ENCODE peak calls at places on chromosomes 1 and 21, in seven cellular contexts. P is gastrocnemius medialis, U is endodermal cell, I is left ventricle myocardium inferior, L is endothelial cell of umbilical vein, N is body of pancreas, J is GM23338. Y is an unnamed sample.

GRCh38 chr1:111592389-111593361 is 26.9 kb upstream of the RAP1A start:
- DNase-seq in P (peak; percentile 94), U (peak; percentile 88), I (peak; percentile 87), L (peak; percentile 95), N (peak; percentile 84), J (peak; percentile 41), Y (peak; percentile 89)

GRCh38 chr1:25700124-25700523 is 83.5 kb downstream of the MAN1C1 start:
- DNase-seq in P (peak; percentile 87), U (no peak), I (peak; percentile 81), L (no peak), N (no peak), J (no peak), Y (peak; percentile 87)

GRCh38 chr1:116370186-116370585 is 2.9 kb upstream of the ATP1A1 start:
- DNase-seq in P (no peak), U (no peak), I (no peak), L (no peak), N (no peak), J (no peak), Y (no peak)

GRCh38 chr21:41761211-41762181 is 5.4 kb downstream of the RIPK4 start:
- DNase-seq in P (peak; percentile 35), U (peak; percentile 72), I (peak; percentile 54), L (no peak), N (peak; percentile 85), J (peak; percentile 66), Y (peak; percentile 70)

GRCh38 chr1:25549273-25550154 is 6.1 kb downstream of the LDLRAP1 start:
- DNase-seq in P (peak; percentile 60), U (peak; percentile 46), I (peak; percentile 40), L (peak; percentile 41), N (peak; percentile 70), J (no peak), Y (no peak)

GRCh38 chr1:171532520-171532919 is 47.2 kb downstream of the PRRC2C start:
- DNase-seq in P (no peak), U (no peak), I (no peak), L (no peak), N (no peak), J (no peak), Y (no peak)

GRCh38 chr1:230265200-230266115 is 160.7 kb downstream of the PGBD5 start:
- DNase-seq in P (peak; percentile 66), U (peak; percentile 23), I (no peak), L (no peak), N (no peak), J (no peak), Y (peak; percentile 43)

GRCh38 chr1:52937433-52938065 is 10.5 kb downstream of the SCP2 start:
- DNase-seq in P (no peak), U (no peak), I (no peak), L (no peak), N (no peak), J (no peak), Y (no peak)

GRCh38 chr1:223515416-223515815 is 122.2 kb downstream of the CCDC185 start:
- DNase-seq in P (no peak), U (no peak), I (no peak), L (no peak), N (no peak), J (no peak), Y (no peak)

GRCh38 chr1:234973426-234974250 is 155.0 kb downstream of the TOMM20 start:
- DNase-seq in P (peak; percentile 90), U (peak; percentile 47), I (no peak), L (no peak), N (peak; percentile 19), J (no peak), Y (no peak)

GRCh38 chr1:76254165-76255043 is 179.9 kb downstream of the ST6GALNAC3 start:
- DNase-seq in P (no peak), U (no peak), I (no peak), L (peak; percentile 99), N (no peak), J (no peak), Y (no peak)

GRCh38 chr21:28154121-28154520 is 838.6 kb downstream of the LTN1 start:
- DNase-seq in P (no peak), U (no peak), I (no peak), L (no peak), N (no peak), J (no peak), Y (no peak)

GRCh38 chr1:111241797-111242196 is 14.3 kb downstream of the CHI3L2 start:
- DNase-seq in P (no peak), U (no peak), I (no peak), L (no peak), N (no peak), J (no peak), Y (no peak)

GRCh38 chr1:20165522-20165951 is 20.4 kb upstream of the UBXN10 start:
- DNase-seq in P (no peak), U (peak; percentile 62), I (no peak), L (no peak), N (no peak), J (peak; percentile 41), Y (no peak)

GRCh38 chr1:150979007-150979722 is 2.9 kb upstream of the ANXA9 start:
- DNase-seq in P (peak; percentile 84), U (peak; percentile 97), I (peak; percentile 82), L (peak; percentile 91), N (peak; percentile 90), J (peak; percentile 97), Y (peak; percentile 94)

GRCh38 chr1:173118404-173118803 is 67.7 kb upstream of the TNFSF18 start:
- DNase-seq in P (no peak), U (no peak), I (no peak), L (no peak), N (no peak), J (no peak), Y (no peak)

GRCh38 chr21:33212159-33212851 is 17.4 kb upstream of the IFNAR2 start:
- DNase-seq in P (no peak), U (no peak), I (no peak), L (peak; percentile 56), N (no peak), J (no peak), Y (no peak)

GRCh38 chr1:11842154-11843041 is 5.2 kb downstream of the NPPA start:
- DNase-seq in P (no peak), U (no peak), I (peak; percentile 39), L (peak; percentile 94), N (no peak), J (no peak), Y (no peak)

GRCh38 chr1:228765543-228765942 is 30.3 kb downstream of the RHOU start:
- DNase-seq in P (no peak), U (no peak), I (no peak), L (no peak), N (peak; percentile 46), J (no peak), Y (no peak)

GRCh38 chr1:13828454-13829151 is 128.6 kb downstream of the PRDM2 start:
- DNase-seq in P (no peak), U (peak; percentile 95), I (no peak), L (no peak), N (peak; percentile 53), J (peak; percentile 87), Y (no peak)

GRCh38 chr1:156689035-156689959 is 12.1 kb upstream of the NES start:
- DNase-seq in P (peak; percentile 72), U (peak; percentile 97), I (peak; percentile 69), L (peak; percentile 86), N (peak; percentile 82), J (peak; percentile 95), Y (peak; percentile 84)

GRCh38 chr21:42472521-42472920 is 23.5 kb downstream of the RSPH1 start:
- DNase-seq in P (no peak), U (peak; percentile 24), I (no peak), L (no peak), N (no peak), J (no peak), Y (peak; percentile 23)

GRCh38 chr1:11919621-11920020 is 6.6 kb downstream of the KIAA2013 start:
- DNase-seq in P (no peak), U (no peak), I (no peak), L (no peak), N (no peak), J (no peak), Y (no peak)

GRCh38 chr1:81811757-81812371 is 11.1 kb downstream of the ADGRL2 start:
- DNase-seq in P (no peak), U (no peak), I (no peak), L (peak; percentile 36), N (no peak), J (no peak), Y (no peak)

GRCh38 chr1:154969741-154970452 is 650 bp downstream of the SHC1 start:
- DNase-seq in P (peak; percentile 43), U (no peak), I (peak; percentile 32), L (peak; percentile 21), N (no peak), J (no peak), Y (peak; percentile 75)
- H3K4me1 ChIP-seq in P (peaks cover 41% of the 10 kb centered on the region), U (peaks cover 3% of the 10 kb centered on the region), I (peaks cover 74% of the 10 kb centered on the region), L (peaks cover 66% of the 10 kb centered on the region), N (peaks cover 42% of the 10 kb centered on the region), J (peaks cover 16% of the 10 kb centered on the region), Y (peaks cover 54% of the 10 kb centered on the region)

GRCh38 chr1:241048558-241048957 is 308.4 kb downstream of the RGS7 start:
- DNase-seq in P (no peak), U (peak; percentile 55), I (no peak), L (no peak), N (no peak), J (peak; percentile 46), Y (no peak)
- H3K4me3 ChIP-seq in P (no peak overlapping the region), U (no peak overlapping the region), I (no peak overlapping the region), L (no peak overlapping the region), N (no peak overlapping the region), J (no peak overlapping the region), Y (no peak overlapping the region)

GRCh38 chr1:119140177-119141019 is at the start of gene WARS2:
- DNase-seq in P (peak; percentile 96), U (peak; percentile 98), I (peak; percentile 94), L (peak; percentile 97), N (peak; percentile 97), J (peak; percentile 98), Y (peak; percentile 96)
- TF ChIP-seq CTCF in P (no peak), U (no peak), I (no peak), L (no peak), N (no peak), J (no peak), Y (no peak)

GRCh38 chr1:95068956-95069710 is 3.6 kb downstream of the ALG14 start:
- DNase-seq in P (no peak), U (peak; percentile 57), I (no peak), L (no peak), N (no peak), J (no peak), Y (no peak)
- H3K4me1 ChIP-seq in P (peaks cover 7% of the 10 kb centered on the region), U (peaks cover 4% of the 10 kb centered on the region), I (peaks cover 17% of the 10 kb centered on the region), L (peaks cover 7% of the 10 kb centered on the region), N (peaks cover 49% of the 10 kb centered on the region), J (peaks cover 6% of the 10 kb centered on the region), Y (peaks cover 8% of the 10 kb centered on the region)

DNA sequence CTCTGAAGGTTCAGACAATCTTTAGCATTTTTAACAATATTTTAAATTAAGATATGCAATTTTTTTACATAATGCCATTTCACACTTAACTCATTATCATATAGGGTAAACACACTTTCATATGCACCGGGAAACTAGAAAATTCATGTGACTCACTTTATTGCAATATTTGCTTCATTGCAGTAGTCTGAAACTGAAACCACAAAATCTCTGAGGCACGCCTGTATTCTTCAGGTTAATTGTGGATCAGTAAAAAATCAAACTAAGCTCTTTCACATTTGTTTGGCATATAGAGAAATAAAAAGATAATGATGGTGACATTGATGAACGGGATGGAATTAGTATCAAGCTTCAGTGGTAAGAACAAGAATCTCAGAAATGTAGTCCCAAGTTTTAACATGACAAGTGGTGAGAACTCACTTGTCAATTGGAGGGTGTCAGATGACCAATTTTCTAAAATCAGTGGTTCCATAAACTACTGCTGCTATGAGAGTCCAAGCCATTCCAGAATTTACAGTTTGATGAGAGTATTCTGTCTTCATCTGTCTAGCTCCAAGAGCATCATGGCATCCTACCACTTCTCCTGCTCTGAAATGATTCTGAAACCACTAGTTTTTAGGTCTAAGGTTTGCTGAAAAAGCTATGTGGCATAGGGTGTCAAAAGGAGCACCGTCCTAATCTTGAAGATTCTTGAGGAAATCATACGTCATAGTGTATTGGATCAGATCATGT is 281.0 kb downstream of the PTPRC start:
- DNase-seq in P (no peak), U (no peak), I (no peak), L (no peak), N (no peak), J (peak; percentile 13), Y (no peak)
- H3K4me3 ChIP-seq in P (no peak overlapping the region), U (no peak overlapping the region), I (no peak overlapping the region), L (no peak overlapping the region), N (no peak overlapping the region), J (no peak overlapping the region), Y (no peak overlapping the region)